ENCODE peak calls at places on chromosome 20, in eight cellular contexts. Y is vagina; B is heart left ventricle; D is CD4-positive, CD25-positive, alpha-beta regulatory T cell; E is renal cortical epithelial cell; Z is naive thymus-derived CD4-positive, alpha-beta T cell; H is AG08395; P is nucleus accumbens. O is an unnamed sample.

GRCh38 chr20:54668271-54669053 is 193.1 kb downstream of the DOK5 start:
- DNase-seq in B (no peak), P (no peak), Z (no peak), E (peak; percentile 21), D (peak; percentile 42), Y (no peak), H (peak; percentile 19), O (no peak)

GRCh38 chr20:57244221-57244585 is 22.2 kb downstream of the BMP7 start:
- DNase-seq in D (no peak), P (no peak), E (no peak), B (no peak), Y (no peak), Z (no peak), H (no peak), O (no peak)

GRCh38 chr20:63847374-63848002 is 13.8 kb upstream of the ABHD16B start:
- DNase-seq in Z (no peak), P (no peak), E (no peak), D (no peak), B (peak; percentile 64), Y (no peak), H (no peak), O (no peak)

GRCh38 chr20:53003420-53003819 is 31.3 kb downstream of the TSHZ2 start:
- DNase-seq in P (no peak), Z (no peak), D (no peak), B (no peak), E (peak; percentile 84), Y (no peak), H (no peak), O (no peak)

GRCh38 chr20:21395039-21395665 is 2.2 kb downstream of the NKX2-4 start:
- DNase-seq in Y (no peak), H (no peak), E (no peak), D (no peak), Z (no peak), B (no peak), P (no peak), O (no peak)

GRCh38 chr20:31820228-31820627 is 1.1 kb downstream of the MYLK2 start:
- DNase-seq in H (no peak), E (no peak), Y (no peak), D (no peak), P (no peak), Z (no peak), B (no peak), O (no peak)

GRCh38 chr20:24084281-24084680 is 95.7 kb upstream of the GGTLC1 start:
- DNase-seq in Y (no peak), H (no peak), B (no peak), Z (no peak), E (no peak), P (no peak), D (no peak), O (no peak)

GRCh38 chr20:22575087-22575721 is 9.2 kb downstream of the FOXA2 start:
- DNase-seq in Y (no peak), P (no peak), D (no peak), Z (no peak), E (no peak), H (no peak), B (no peak), O (no peak)

GRCh38 chr20:54397292-54398155 is 77.9 kb upstream of the DOK5 start:
- DNase-seq in E (peak; percentile 33), Y (no peak), Z (no peak), H (no peak), D (no peak), P (no peak), B (no peak), O (no peak)

GRCh38 chr20:51869002-51869401 is 66.7 kb upstream of the SALL4 start:
- DNase-seq in Y (no peak), P (no peak), Z (no peak), H (no peak), B (no peak), D (no peak), E (no peak), O (no peak)

GRCh38 chr20:37154684-37155298 is 24.3 kb upstream of the RPN2 start:
- DNase-seq in Z (no peak), E (no peak), P (no peak), B (no peak), D (no peak), H (no peak), Y (no peak), O (no peak)